ENCODE peak calls at places on chromosomes 6 and 20, in four cellular contexts. S is IMR-90, U is mesenchymal stem cell, O is lung. C is an unnamed sample.

GRCh38 chr6:30075094-30075986 is at the start of gene RNF39:
- DNase-seq in S (no peak), U (no peak), O (peak), C (no peak)

GRCh38 chr6:17583811-17584210 is 16.3 kb upstream of the FAM8A1 start:
- DNase-seq in S (peak), U (peak), O (no peak), C (no peak)

GRCh38 chr6:44416103-44416502 is 28.6 kb downstream of the CDC5L start:
- DNase-seq in S (peak), U (peak), O (no peak), C (no peak)

GRCh38 chr6:75813476-75814250 is 64.6 kb downstream of the MYO6 start:
- DNase-seq in S (no peak), U (no peak), O (no peak), C (no peak)

GRCh38 chr20:8360035-8360434 is 228.0 kb downstream of the PLCB1 start:
- DNase-seq in S (no peak), U (no peak), O (no peak), C (no peak)

GRCh38 chr6:55543633-55544309 is 35.2 kb downstream of the HMGCLL1 start:
- DNase-seq in S (no peak), U (no peak), O (no peak), C (no peak)

GRCh38 chr6:34237722-34238506 is 1.2 kb downstream of the HMGA1 start:
- DNase-seq in S (peak), U (peak), O (no peak), C (peak)

GRCh38 chr6:147381734-147382133 is 126.8 kb upstream of the SAMD5 start:
- DNase-seq in S (peak), U (no peak), O (no peak), C (no peak)

GRCh38 chr6:29724937-29725869 is 2.0 kb downstream of the HLA-F start:
- DNase-seq in S (no peak), U (no peak), O (no peak), C (no peak)

GRCh38 chr6:1832844-1833787 is 223.4 kb downstream of the FOXC1 start:
- DNase-seq in S (peak), U (no peak), O (peak), C (no peak)

GRCh38 chr6:110331816-110332215 is 26.3 kb downstream of the METTL24 start:
- DNase-seq in S (peak), U (peak), O (no peak), C (no peak)

GRCh38 chr20:62971211-62971949 is 18.9 kb downstream of the SLC17A9 start:
- DNase-seq in S (no peak), U (no peak), O (no peak), C (no peak)
- H3K27ac ChIP-seq in S (no peak), U (no peak), O (no peak), C (no peak)

GRCh38 chr20:41138217-41138526 is 829 bp downstream of the PLCG1 start:
- DNase-seq in S (peak), U (no peak), O (no peak), C (no peak)
- H3K27ac ChIP-seq in S (peak), U (peak), O (peak), C (peak)

GRCh38 chr20:9407805-9408421 is 106.5 kb upstream of the LAMP5 start:
- DNase-seq in S (peak), U (peak), O (peak), C (no peak)

GRCh38 chr20:9409352-9409751 is 105.0 kb upstream of the LAMP5 start:
- DNase-seq in S (peak), U (peak), O (no peak), C (no peak)

GRCh38 chr20:9408422-9409300 is 105.7 kb upstream of the LAMP5 start:
- DNase-seq in S (peak), U (peak), O (no peak), C (no peak)

GRCh38 chr20:9411833-9412232 is 102.6 kb upstream of the LAMP5 start:
- DNase-seq in S (no peak), U (no peak), O (no peak), C (no peak)

DNA sequence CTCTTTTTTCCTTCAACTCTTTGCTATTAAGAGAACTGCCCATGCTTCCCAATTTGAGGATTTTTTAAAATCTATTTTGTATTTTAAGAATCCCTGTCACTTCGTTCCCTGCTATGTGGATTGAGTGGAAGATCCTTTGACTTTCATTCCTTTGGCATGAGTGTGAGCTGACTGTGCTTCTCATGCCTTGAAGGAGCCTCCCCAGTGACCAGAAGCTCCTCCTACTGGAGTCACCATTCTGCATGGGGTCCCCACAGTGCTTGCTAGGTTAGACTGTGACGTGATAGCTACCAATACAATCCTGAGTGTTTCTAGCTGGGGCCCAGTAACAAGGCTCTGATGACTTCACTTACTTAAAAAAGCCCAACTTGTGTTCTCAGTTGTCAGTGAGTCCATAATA is 104.4 kb upstream of the LAMP5 start:
- DNase-seq in S (peak), U (peak), O (no peak), C (no peak)
- H3K27ac ChIP-seq in S (no peak), U (peak), O (no peak), C (no peak)

GRCh38 chr6:164569503-164569902 is 739.9 kb downstream of the C6orf118 start:
- DNase-seq in S (no peak), U (no peak), O (no peak), C (no peak)
- H3K27ac ChIP-seq in S (no peak), U (no peak), O (no peak), C (no peak)

GRCh38 chr6:139480356-139480833 is 105.9 kb upstream of the CITED2 start:
- DNase-seq in S (no peak), U (no peak), O (no peak), C (no peak)
- H3K27ac ChIP-seq in S (no peak), U (no peak), O (no peak), C (no peak)

C was measured in esophagus muscularis mucosa.